ENCODE peak calls at places on chromosomes 5 and 9, in nine cellular contexts. S, H, V, A, E, K, P, W and N are unnamed samples.

GRCh38 chr9:99824378-99825157 is 2.9 kb downstream of the NR4A3 start:
- DNase-seq in V (peak; percentile 39), S (peak; percentile 47), H (peak; percentile 26), K (no peak), A (peak; percentile 21), E (peak; percentile 25), W (peak; percentile 81), P (peak; percentile 76), N (no peak)

GRCh38 chr5:61020415-61020814 is 75.4 kb downstream of the NDUFAF2 start:
- DNase-seq in E (no peak), S (no peak), H (peak; percentile 16), P (no peak), V (no peak), W (no peak), A (no peak), K (no peak), N (no peak)

GRCh38 chr5:157670662-157671591 is at the start of gene C5orf52:
- DNase-seq in V (peak; percentile 58), P (peak; percentile 84), A (no peak), S (peak; percentile 44), E (no peak), W (peak; percentile 43), H (no peak), K (no peak), N (no peak)

GRCh38 chr5:134026521-134027202 is 21.9 kb upstream of the VDAC1 start:
- DNase-seq in W (peak; percentile 73), K (no peak), S (peak; percentile 64), P (peak; percentile 95), H (peak; percentile 76), A (no peak), E (no peak), V (peak; percentile 84), N (peak; percentile 69)

GRCh38 chr9:83182071-83182470 is 119.1 kb upstream of the RASEF start:
- DNase-seq in K (no peak), E (no peak), S (no peak), W (no peak), H (no peak), V (no peak), A (no peak), P (peak; percentile 45), N (no peak)

GRCh38 chr5:172640822-172641358 is at the start of gene NEURL1B:
- DNase-seq in H (peak; percentile 92), S (peak; percentile 93), A (peak; percentile 71), P (peak; percentile 92), E (no peak), V (peak; percentile 72), W (peak; percentile 81), K (peak; percentile 76), N (peak; percentile 83)

GRCh38 chr5:33997331-33997983 is 10.4 kb downstream of the AMACR start:
- DNase-seq in A (peak; percentile 19), V (peak; percentile 83), E (no peak), K (peak; percentile 31), W (peak; percentile 34), P (peak; percentile 74), H (peak; percentile 67), S (peak; percentile 59), N (peak; percentile 57)

GRCh38 chr5:140261403-140262171 is 41.3 kb downstream of the PFDN1 start:
- DNase-seq in E (no peak), P (peak; percentile 42), V (peak; percentile 94), H (peak; percentile 82), S (peak; percentile 85), A (peak; percentile 16), K (peak; percentile 37), W (peak; percentile 55), N (peak; percentile 34)

GRCh38 chr5:157998021-157998504 is 139.1 kb upstream of the CLINT1 start:
- DNase-seq in S (no peak), P (no peak), A (no peak), H (peak; percentile 61), K (no peak), E (no peak), W (no peak), V (peak; percentile 46), N (no peak)

GRCh38 chr5:2740849-2741555 is 10.5 kb downstream of the IRX2 start:
- DNase-seq in V (no peak), W (no peak), P (peak; percentile 29), H (no peak), E (no peak), K (no peak), S (no peak), A (no peak), N (no peak)

GRCh38 chr5:82991059-82991458 is 86.1 kb downstream of the TMEM167A start:
- DNase-seq in A (no peak), E (no peak), V (no peak), S (no peak), W (no peak), K (no peak), P (no peak), H (no peak), N (no peak)

GRCh38 chr5:161850491-161850890 is 2.6 kb downstream of the GABRA1 start:
- DNase-seq in E (no peak), A (no peak), K (no peak), P (no peak), W (no peak), H (no peak), S (no peak), V (no peak), N (no peak)

GRCh38 chr5:109945097-109945678 is 255.5 kb downstream of the MAN2A1 start:
- DNase-seq in V (no peak), H (peak; percentile 25), E (no peak), A (no peak), K (no peak), P (no peak), S (no peak), W (no peak), N (no peak)

GRCh38 chr5:57408714-57409113 is 73.9 kb downstream of the ACTBL2 start:
- DNase-seq in H (no peak), S (no peak), E (no peak), A (no peak), P (no peak), W (no peak), K (no peak), V (no peak), N (no peak)

GRCh38 chr5:42656661-42657035 is 100.0 kb upstream of the CCDC152 start:
- DNase-seq in W (no peak), K (no peak), P (peak; percentile 11), A (no peak), E (no peak), S (no peak), H (no peak), V (peak; percentile 4), N (no peak)